ENCODE peak calls at places on chromosomes 11 and 22, in six cellular contexts. One of them, this sample, is unnamed.

GRCh38 chr22:32842486-32842885 is 41.0 kb downstream of the TIMP3 start:
- DNase-seq in left ventricle myocardium inferior: no peak
- DNase-seq in HCT116: no peak
- DNase-seq in iris pigment epithelial cell: peak
- DNase-seq in heart left ventricle: no peak
- DNase-seq in LHCN-M2: peak
- DNase-seq in this sample: no peak

GRCh38 chr11:18369398-18369797 is 25.0 kb upstream of the LDHA start:
- DNase-seq in heart left ventricle: no peak
- DNase-seq in iris pigment epithelial cell: no peak
- DNase-seq in HCT116: no peak
- DNase-seq in LHCN-M2: no peak
- DNase-seq in left ventricle myocardium inferior: no peak
- DNase-seq in this sample: no peak

GRCh38 chr22:35568751-35569725 is 28.4 kb downstream of the RASD2 start:
- DNase-seq in heart left ventricle: no peak
- DNase-seq in left ventricle myocardium inferior: no peak
- DNase-seq in iris pigment epithelial cell: peak
- DNase-seq in HCT116: no peak
- DNase-seq in LHCN-M2: no peak
- DNase-seq in this sample: peak

GRCh38 chr11:124865902-124866851 is 945 bp downstream of the ROBO3 start:
- DNase-seq in left ventricle myocardium inferior: no peak
- DNase-seq in LHCN-M2: no peak
- DNase-seq in heart left ventricle: no peak
- DNase-seq in HCT116: no peak
- DNase-seq in iris pigment epithelial cell: peak
- DNase-seq in this sample: peak

GRCh38 chr11:19605500-19606371 is 106.9 kb upstream of the NAV2 start:
- DNase-seq in heart left ventricle: no peak
- DNase-seq in LHCN-M2: peak
- DNase-seq in iris pigment epithelial cell: no peak
- DNase-seq in left ventricle myocardium inferior: no peak
- DNase-seq in HCT116: no peak
- DNase-seq in this sample: peak

GRCh38 chr11:83480251-83480650 is 194.1 kb upstream of the CCDC90B start:
- DNase-seq in HCT116: no peak
- DNase-seq in left ventricle myocardium inferior: no peak
- DNase-seq in LHCN-M2: no peak
- DNase-seq in heart left ventricle: no peak
- DNase-seq in iris pigment epithelial cell: no peak
- DNase-seq in this sample: no peak

GRCh38 chr11:128678017-128678416 is 15.9 kb upstream of the FLI1 start:
- DNase-seq in left ventricle myocardium inferior: no peak
- DNase-seq in iris pigment epithelial cell: no peak
- DNase-seq in HCT116: no peak
- DNase-seq in heart left ventricle: no peak
- DNase-seq in LHCN-M2: no peak
- DNase-seq in this sample: no peak

GRCh38 chr11:87661270-87661669 is 514.0 kb downstream of the RAB38 start:
- DNase-seq in HCT116: no peak
- DNase-seq in iris pigment epithelial cell: no peak
- DNase-seq in heart left ventricle: no peak
- DNase-seq in left ventricle myocardium inferior: no peak
- DNase-seq in LHCN-M2: no peak
- DNase-seq in this sample: no peak

GRCh38 chr11:120547871-120548681 is 36.5 kb downstream of the GRIK4 start:
- DNase-seq in heart left ventricle: peak
- DNase-seq in left ventricle myocardium inferior: peak
- DNase-seq in HCT116: peak
- DNase-seq in iris pigment epithelial cell: peak
- DNase-seq in LHCN-M2: peak
- DNase-seq in this sample: peak

GRCh38 chr11:122439911-122440782 is 215.4 kb upstream of the UBASH3B start:
- DNase-seq in left ventricle myocardium inferior: peak
- DNase-seq in heart left ventricle: peak
- DNase-seq in HCT116: no peak
- DNase-seq in iris pigment epithelial cell: peak
- DNase-seq in LHCN-M2: peak
- DNase-seq in this sample: peak

GRCh38 chr11:130553306-130553705 is 104.9 kb downstream of the ADAMTS15 start:
- DNase-seq in left ventricle myocardium inferior: no peak
- DNase-seq in HCT116: no peak
- DNase-seq in iris pigment epithelial cell: no peak
- DNase-seq in heart left ventricle: no peak
- DNase-seq in LHCN-M2: peak
- DNase-seq in this sample: peak

GRCh38 chr11:27886765-27887328 is 186.6 kb upstream of the BDNF start:
- DNase-seq in HCT116: no peak
- DNase-seq in heart left ventricle: no peak
- DNase-seq in left ventricle myocardium inferior: no peak
- DNase-seq in iris pigment epithelial cell: no peak
- DNase-seq in LHCN-M2: no peak
- DNase-seq in this sample: no peak

GRCh38 chr11:69078508-69078907 is 29.8 kb downstream of the TPCN2 start:
- DNase-seq in heart left ventricle: no peak
- DNase-seq in HCT116: no peak
- DNase-seq in left ventricle myocardium inferior: no peak
- DNase-seq in LHCN-M2: no peak
- DNase-seq in iris pigment epithelial cell: no peak
- DNase-seq in this sample: no peak

GRCh38 chr11:115207166-115207591 is 297.0 kb downstream of the CADM1 start:
- DNase-seq in HCT116: no peak
- DNase-seq in heart left ventricle: no peak
- DNase-seq in left ventricle myocardium inferior: no peak
- DNase-seq in LHCN-M2: no peak
- DNase-seq in iris pigment epithelial cell: no peak
- DNase-seq in this sample: no peak

GRCh38 chr22:44702479-44703219 is 645 bp downstream of the PRR5 start:
- DNase-seq in left ventricle myocardium inferior: no peak
- DNase-seq in iris pigment epithelial cell: peak
- DNase-seq in heart left ventricle: peak
- DNase-seq in HCT116: no peak
- DNase-seq in LHCN-M2: peak
- DNase-seq in this sample: no peak

GRCh38 chr22:38718414-38718813 is 12.7 kb downstream of the GTPBP1 start:
- DNase-seq in heart left ventricle: peak
- DNase-seq in iris pigment epithelial cell: peak
- DNase-seq in left ventricle myocardium inferior: no peak
- DNase-seq in LHCN-M2: peak
- DNase-seq in HCT116: peak
- DNase-seq in this sample: peak

GRCh38 chr11:57659669-57660068 is 2.1 kb downstream of the CLP1 start:
- DNase-seq in LHCN-M2: no peak
- DNase-seq in left ventricle myocardium inferior: no peak
- DNase-seq in iris pigment epithelial cell: no peak
- DNase-seq in HCT116: no peak
- DNase-seq in heart left ventricle: no peak
- DNase-seq in this sample: no peak

GRCh38 chr11:19868281-19868821 is 155.7 kb downstream of the NAV2 start:
- DNase-seq in left ventricle myocardium inferior: peak
- DNase-seq in HCT116: no peak
- DNase-seq in iris pigment epithelial cell: peak
- DNase-seq in heart left ventricle: peak
- DNase-seq in LHCN-M2: peak
- DNase-seq in this sample: peak

GRCh38 chr22:48897959-48898358 is 929.7 kb downstream of the BRD1 start:
- DNase-seq in heart left ventricle: no peak
- DNase-seq in iris pigment epithelial cell: no peak
- DNase-seq in HCT116: no peak
- DNase-seq in left ventricle myocardium inferior: no peak
- DNase-seq in LHCN-M2: no peak
- DNase-seq in this sample: no peak

GRCh38 chr11:104126464-104126863 is 37.5 kb downstream of the PDGFD start:
- DNase-seq in left ventricle myocardium inferior: no peak
- DNase-seq in LHCN-M2: no peak
- DNase-seq in iris pigment epithelial cell: no peak
- DNase-seq in HCT116: no peak
- DNase-seq in heart left ventricle: no peak
- DNase-seq in this sample: no peak

GRCh38 chr22:35074583-35074982 is 8.6 kb downstream of the ISX start:
- DNase-seq in LHCN-M2: no peak
- DNase-seq in iris pigment epithelial cell: no peak
- DNase-seq in heart left ventricle: no peak
- DNase-seq in HCT116: no peak
- DNase-seq in left ventricle myocardium inferior: no peak
- DNase-seq in this sample: no peak

GRCh38 chr22:33919591-33920501 is at the start of gene LARGE1:
- DNase-seq in iris pigment epithelial cell: peak
- DNase-seq in left ventricle myocardium inferior: peak
- DNase-seq in LHCN-M2: no peak
- DNase-seq in heart left ventricle: peak
- DNase-seq in HCT116: no peak
- DNase-seq in this sample: peak

GRCh38 chr11:67418476-67419281 is 3.2 kb downstream of the CARNS1 start:
- DNase-seq in LHCN-M2: peak
- DNase-seq in HCT116: no peak
- DNase-seq in iris pigment epithelial cell: no peak
- DNase-seq in left ventricle myocardium inferior: peak
- DNase-seq in heart left ventricle: peak
- DNase-seq in this sample: no peak

GRCh38 chr11:134610116-134610910 is 198.3 kb upstream of the B3GAT1 start:
- DNase-seq in heart left ventricle: no peak
- DNase-seq in iris pigment epithelial cell: no peak
- DNase-seq in HCT116: no peak
- DNase-seq in left ventricle myocardium inferior: no peak
- DNase-seq in LHCN-M2: no peak
- DNase-seq in this sample: no peak